ENCODE peak calls at places on chromosomes 5 and 9, in seven cellular contexts. E is Ammon's horn; Q is suprapubic skin; J is DMS 273 treated with DMSO at 0.1 percent for 48 hours; L is brain microvascular endothelial cell; T is activated B cell treated with CpG ODN at 0.5 μM for 24 hours; S is stimulated activated naive CD8-positive, alpha-beta T cell treated with anti-CD3 and anti-CD28 coated beads, Interleukin-15, amount 100 ng/mL, for 72 hours. U is an unnamed sample.

GRCh38 chr9:94950733-94951590 is 224.5 kb downstream of the AOPEP start:
- DNase-seq in E (no peak), Q (no peak), J (peak), L (no peak), T (no peak), S (no peak), U (no peak)

GRCh38 chr5:133289686-133290367 is 238.0 kb downstream of the HSPA4 start:
- DNase-seq in E (peak), Q (no peak), J (no peak), L (no peak), T (no peak), S (no peak), U (no peak)

GRCh38 chr9:98009926-98010325 is 26.8 kb downstream of the ANP32B start:
- DNase-seq in E (no peak), Q (no peak), J (no peak), L (peak), T (no peak), S (no peak), U (no peak)

GRCh38 chr5:68529581-68529980 is 314.0 kb downstream of the PIK3R1 start:
- DNase-seq in E (no peak), Q (no peak), J (no peak), L (no peak), T (no peak), S (no peak), U (no peak)

GRCh38 chr5:60346391-60346790 is 353.6 kb downstream of the DEPDC1B start:
- DNase-seq in E (no peak), Q (no peak), J (no peak), L (no peak), T (no peak), S (no peak), U (no peak)

GRCh38 chr9:37449877-37450632 is 15.2 kb downstream of the ZBTB5 start:
- DNase-seq in E (peak), Q (no peak), J (no peak), L (no peak), T (no peak), S (no peak), U (no peak)

GRCh38 chr5:14696851-14697250 is 32.3 kb downstream of the OTULIN start:
- DNase-seq in E (no peak), Q (no peak), J (no peak), L (no peak), T (no peak), S (no peak), U (no peak)

GRCh38 chr5:7904170-7904569 is 35.2 kb downstream of the MTRR start:
- DNase-seq in E (no peak), Q (no peak), J (no peak), L (no peak), T (no peak), S (no peak), U (no peak)

GRCh38 chr9:126819482-126819881 is 14.6 kb downstream of the ZBTB43 start:
- DNase-seq in E (no peak), Q (no peak), J (no peak), L (no peak), T (no peak), S (peak), U (no peak)

GRCh38 chr9:34568783-34569182 is 20.7 kb downstream of the CNTFR start:
- DNase-seq in E (no peak), Q (no peak), J (peak), L (no peak), T (no peak), S (no peak), U (no peak)

GRCh38 chr9:82939451-82939850 is 123.5 kb downstream of the RASEF start:
- DNase-seq in E (no peak), Q (no peak), J (no peak), L (no peak), T (no peak), S (no peak), U (no peak)

GRCh38 chr5:150133581-150134197 is 22.0 kb downstream of the PDGFRB start:
- DNase-seq in E (no peak), Q (no peak), J (no peak), L (no peak), T (no peak), S (no peak), U (no peak)

GRCh38 chr5:67293177-67293576 is 96.6 kb upstream of the CD180 start:
- DNase-seq in E (no peak), Q (no peak), J (no peak), L (no peak), T (no peak), S (no peak), U (no peak)

GRCh38 chr9:93303806-93304573 is 120.1 kb downstream of the WNK2 start:
- DNase-seq in E (no peak), Q (peak), J (no peak), L (no peak), T (no peak), S (no peak), U (no peak)

GRCh38 chr5:68114641-68115040 is 100.9 kb upstream of the PIK3R1 start:
- DNase-seq in E (no peak), Q (no peak), J (no peak), L (peak), T (no peak), S (no peak), U (no peak)

GRCh38 chr9:15229475-15229874 is 77.5 kb downstream of the TTC39B start:
- DNase-seq in E (no peak), Q (no peak), J (no peak), L (no peak), T (no peak), S (no peak), U (no peak)

GRCh38 chr9:23829580-23830458 is 3.8 kb upstream of the ELAVL2 start:
- DNase-seq in E (no peak), Q (no peak), J (no peak), L (no peak), T (no peak), S (no peak), U (no peak)

GRCh38 chr9:38689678-38690077 is 30.3 kb downstream of the FAM240B start:
- DNase-seq in E (peak), Q (no peak), J (peak), L (no peak), T (no peak), S (no peak), U (no peak)

GRCh38 chr9:135215571-135216161 is 128.2 kb downstream of the OLFM1 start:
- DNase-seq in E (no peak), Q (peak), J (peak), L (no peak), T (no peak), S (no peak), U (no peak)

GRCh38 chr9:6640268-6641072 is 5.1 kb downstream of the GLDC start:
- DNase-seq in E (no peak), Q (no peak), J (no peak), L (no peak), T (no peak), S (no peak), U (no peak)

GRCh38 chr9:16062542-16063240 is 509.8 kb downstream of the CCDC171 start:
- DNase-seq in E (no peak), Q (no peak), J (no peak), L (peak), T (no peak), S (peak), U (no peak)

GRCh38 chr9:20382460-20383071 is 239.7 kb downstream of the MLLT3 start:
- DNase-seq in E (peak), Q (no peak), J (no peak), L (peak), T (no peak), S (no peak), U (no peak)

GRCh38 chr5:30539004-30539634 is 654.4 kb upstream of the CDH6 start:
- DNase-seq in E (no peak), Q (no peak), J (no peak), L (peak), T (no peak), S (no peak), U (no peak)

GRCh38 chr9:125805057-125805456 is 57.9 kb downstream of the PBX3 start:
- DNase-seq in E (no peak), Q (no peak), J (no peak), L (no peak), T (no peak), S (no peak), U (no peak)

GRCh38 chr5:32814620-32815019 is 103.5 kb downstream of the NPR3 start:
- DNase-seq in E (no peak), Q (no peak), J (no peak), L (peak), T (no peak), S (no peak), U (no peak)

GRCh38 chr5:20570486-20570885 is 582.5 kb upstream of the CDH18 start:
- DNase-seq in E (no peak), Q (no peak), J (no peak), L (no peak), T (no peak), S (no peak), U (no peak)

U was measured in memory B cell.